ENCODE peak calls at places on chromosomes 1 and 21, in five cellular contexts. S is A549, F is WTC11, C is K562, X is HepG2. H is an unnamed sample.

GRCh38 chr1:27650527-27651175 is 15.7 kb upstream of the FGR start:
- DNase-seq in S (no peak), F (no peak), C (no peak), X (peak), H (no peak)

GRCh38 chr1:208187499-208188041 is 56.6 kb downstream of the PLXNA2 start:
- DNase-seq in S (no peak), F (no peak), C (no peak), X (no peak), H (peak)

GRCh38 chr1:88985692-88986091 is 6.7 kb downstream of the KYAT3 start:
- DNase-seq in S (no peak), F (no peak), C (no peak), X (no peak), H (no peak)

GRCh38 chr1:17672226-17672625 is 82.9 kb upstream of the ACTL8 start:
- DNase-seq in S (no peak), F (no peak), C (no peak), X (no peak), H (no peak)

GRCh38 chr1:242398351-242398750 is 126.1 kb downstream of the PLD5 start:
- DNase-seq in S (no peak), F (no peak), C (no peak), X (no peak), H (no peak)

GRCh38 chr1:21238141-21238800 is 52.0 kb downstream of the ECE1 start:
- DNase-seq in S (no peak), F (no peak), C (no peak), X (no peak), H (no peak)

GRCh38 chr21:34836103-34836932 is 167.5 kb downstream of the CLIC6 start:
- DNase-seq in S (peak), F (no peak), C (no peak), X (peak), H (no peak)

GRCh38 chr1:27556781-27557595 is 47.0 kb downstream of the AHDC1 start:
- DNase-seq in S (peak), F (peak), C (peak), X (peak), H (no peak)

GRCh38 chr1:20574686-20575543 is 14.0 kb upstream of the CDA start:
- DNase-seq in S (peak), F (peak), C (peak), X (peak), H (no peak)

GRCh38 chr1:210446479-210446878 is 117.8 kb downstream of the HHAT start:
- DNase-seq in S (no peak), F (no peak), C (no peak), X (no peak), H (no peak)
- TF ChIP-seq ESRRA in S (no peak), F (no peak), C (no peak), X (no peak), H (no peak)

DNA sequence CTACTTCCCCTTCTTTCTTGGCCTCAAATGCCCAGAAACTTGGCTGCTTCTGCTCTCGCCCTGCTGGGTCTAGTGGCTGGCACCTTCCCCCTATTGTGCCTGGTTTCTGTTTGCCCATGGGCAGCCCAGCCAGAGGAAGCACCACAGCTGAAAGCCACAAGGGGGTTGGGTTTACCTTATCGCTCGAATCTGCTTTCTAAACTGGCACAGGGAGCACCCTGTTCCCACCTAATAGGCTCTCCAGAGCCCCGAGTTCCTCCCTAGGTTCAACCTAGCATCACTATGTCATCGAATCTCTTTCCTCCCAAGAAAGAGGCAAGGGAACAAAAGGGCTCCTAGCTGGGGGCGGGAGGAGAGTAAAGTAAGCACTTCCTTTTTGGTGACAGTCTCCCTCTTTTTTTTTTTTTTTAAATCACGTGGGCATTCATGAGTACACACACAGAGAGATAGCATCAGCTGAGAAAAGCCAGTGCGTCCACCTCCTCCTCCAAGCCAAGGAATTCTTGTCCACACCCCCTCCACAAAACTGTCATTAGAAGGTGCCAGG is 72.8 kb downstream of the PLEKHA6 start:
- DNase-seq in S (peak), F (no peak), C (no peak), X (no peak), H (no peak)
- TF ChIP-seq ESRRA in S (no peak), F (no peak), C (no peak), X (no peak), H (no peak)

GRCh38 chr1:67764674-67765073 is 68.6 kb downstream of the GNG12 start:
- DNase-seq in S (no peak), F (no peak), C (no peak), X (no peak), H (no peak)
- TF ChIP-seq ESRRA in S (no peak), F (no peak), C (no peak), X (no peak), H (no peak)

GRCh38 chr1:59570524-59570923 is 244.2 kb upstream of the HOOK1 start:
- DNase-seq in S (no peak), F (no peak), C (no peak), X (peak), H (no peak)
- TF ChIP-seq ESRRA in S (no peak), F (no peak), C (no peak), X (no peak), H (no peak)

DNA sequence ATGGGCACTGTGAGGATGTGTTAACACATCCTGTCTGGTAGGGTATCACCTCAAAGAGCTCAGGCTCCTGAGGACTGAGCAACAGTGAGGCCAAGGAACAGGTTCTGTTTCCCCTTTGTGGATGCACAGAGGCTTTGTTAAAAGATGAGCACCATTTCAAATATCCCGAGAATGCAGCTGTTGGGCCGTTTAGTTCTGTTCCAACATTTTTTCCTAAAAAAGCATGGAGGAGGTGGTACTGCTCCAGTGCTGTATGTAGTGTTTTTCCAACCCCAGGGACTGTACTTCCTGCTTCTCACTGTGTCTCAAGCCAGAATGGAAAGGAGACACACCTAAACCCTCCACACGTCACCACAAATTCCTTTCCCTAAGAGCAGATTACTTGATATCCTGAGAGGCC is 53.8 kb upstream of the BCL10 start:
- DNase-seq in S (peak), F (no peak), C (no peak), X (peak), H (no peak)
- TF ChIP-seq ESRRA in S (no peak), F (no peak), C (no peak), X (no peak), H (no peak)

GRCh38 chr1:24415910-24416665 is 486 bp downstream of the NIPAL3 start:
- DNase-seq in S (no peak), F (no peak), C (peak), X (no peak), H (no peak)
- TF ChIP-seq ESRRA in S (no peak), F (no peak), C (no peak), X (no peak), H (no peak)

GRCh38 chr1:158035976-158036583 is 42.6 kb downstream of the KIRREL1 start:
- DNase-seq in S (peak), F (no peak), C (peak), X (peak), H (no peak)
- TF ChIP-seq ESRRA in S (no peak), F (no peak), C (no peak), X (no peak), H (no peak)

GRCh38 chr1:24735156-24735618 is 10.1 kb upstream of the CLIC4 start:
- DNase-seq in S (no peak), F (no peak), C (no peak), X (no peak), H (no peak)

GRCh38 chr1:24737368-24738117 is 7.7 kb upstream of the CLIC4 start:
- DNase-seq in S (no peak), F (no peak), C (no peak), X (no peak), H (no peak)

GRCh38 chr1:24742090-24742938 is 2.9 kb upstream of the CLIC4 start:
- DNase-seq in S (no peak), F (peak), C (peak), X (peak), H (no peak)

GRCh38 chr1:24735619-24736375 is 9.4 kb upstream of the CLIC4 start:
- DNase-seq in S (no peak), F (no peak), C (no peak), X (no peak), H (no peak)

DNA sequence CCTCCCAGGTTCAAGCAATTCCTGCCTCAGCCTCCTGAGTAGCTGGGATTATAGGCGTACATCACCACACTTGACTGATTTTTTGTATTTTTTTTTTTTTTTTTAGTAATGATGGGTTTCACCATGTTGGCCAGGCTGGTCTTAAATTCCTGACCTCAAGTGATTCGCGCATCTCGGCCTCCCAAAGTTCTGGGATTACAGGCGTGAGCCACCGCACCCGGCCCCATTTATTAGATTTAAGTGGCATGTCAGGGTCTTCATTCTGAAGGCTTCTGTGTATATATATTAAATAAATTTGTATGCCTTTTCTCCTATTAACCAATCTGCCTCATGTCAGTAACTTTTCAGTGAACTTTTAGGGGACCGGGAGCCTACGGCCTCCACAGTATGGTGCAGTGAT is 6.0 kb upstream of the CLIC4 start:
- DNase-seq in S (no peak), F (no peak), C (no peak), X (no peak), H (no peak)
- TF ChIP-seq ESRRA in S (no peak), F (no peak), C (no peak), X (no peak), H (no peak)